ENCODE peak calls at places on chromosomes 11 and 22, in four cellular contexts. U, S, M and F are unnamed samples.

GRCh38 chr22:43133401-43133800 is 9.8 kb downstream of the MCAT start:
- DNase-seq in U (no peak), M (no peak), S (no peak), F (no peak)

GRCh38 chr11:230431-230830 is 5.7 kb downstream of the SIRT3 start:
- DNase-seq in M (no peak), U (no peak), S (no peak), F (no peak)

GRCh38 chr11:45897556-45897955 is 9.5 kb downstream of the FREY1 start:
- DNase-seq in M (no peak), U (no peak), S (no peak), F (no peak)

GRCh38 chr11:3001496-3001895 is 9.4 kb upstream of the NAP1L4 start:
- DNase-seq in S (no peak), U (no peak), M (no peak), F (no peak)

GRCh38 chr22:43004362-43005035 is 10.4 kb downstream of the PACSIN2 start:
- DNase-seq in M (peak), S (no peak), U (no peak), F (no peak)

GRCh38 chr11:36092314-36093030 is 148.6 kb downstream of the LDLRAD3 start:
- DNase-seq in M (no peak), U (no peak), S (no peak), F (no peak)

GRCh38 chr11:73729594-73730206 is 31.2 kb downstream of the RAB6A start:
- DNase-seq in U (peak), S (no peak), M (no peak), F (no peak)

GRCh38 chr11:8776209-8776608 is 93.6 kb downstream of the RPL27A start:
- DNase-seq in M (no peak), S (no peak), U (no peak), F (no peak)

GRCh38 chr11:46210133-46210636 is 67.3 kb upstream of the CREB3L1 start:
- DNase-seq in M (peak), S (peak), U (no peak), F (no peak)

GRCh38 chr11:11789735-11790369 is 51.9 kb upstream of the USP47 start:
- DNase-seq in M (peak), U (peak), S (no peak), F (peak)

GRCh38 chr11:121300313-121300971 is 7.9 kb downstream of the SC5D start:
- DNase-seq in S (no peak), U (no peak), M (no peak), F (no peak)

GRCh38 chr11:93737904-93738612 is 3.2 kb downstream of the TAF1D start:
- DNase-seq in S (no peak), M (no peak), U (peak), F (no peak)

GRCh38 chr11:70468256-70469230 is 70.2 kb downstream of the CTTN start:
- DNase-seq in U (peak), S (no peak), M (peak), F (no peak)

GRCh38 chr11:78402842-78403241 is 14.8 kb downstream of the GAB2 start:
- DNase-seq in S (no peak), U (no peak), M (no peak), F (no peak)

GRCh38 chr11:5690736-5691135 is 1.1 kb downstream of the TRIM22 start:
- DNase-seq in M (peak), U (no peak), S (no peak), F (no peak)

GRCh38 chr11:69249086-69249640 is 44.8 kb upstream of the MYEOV start:
- DNase-seq in S (no peak), M (no peak), U (no peak), F (no peak)

GRCh38 chr11:30567148-30567547 is 19.0 kb downstream of the MPPED2 start:
- DNase-seq in U (no peak), S (no peak), M (no peak), F (no peak)

GRCh38 chr11:118434123-118434552 is 2.2 kb upstream of the KMT2A start:
- DNase-seq in M (peak), U (no peak), S (no peak), F (no peak)

GRCh38 chr11:95134491-95134890 is 44.8 kb downstream of the ENDOD1 start:
- DNase-seq in U (no peak), S (peak), M (peak), F (no peak)

GRCh38 chr11:70088735-70089250 is 10.7 kb downstream of the ANO1 start:
- DNase-seq in U (no peak), S (no peak), M (no peak), F (no peak)

GRCh38 chr11:1460994-1461805 is 25.4 kb downstream of the MOB2 start:
- DNase-seq in S (no peak), U (no peak), M (no peak), F (no peak)

GRCh38 chr11:43917851-43918250 is 24.6 kb upstream of the C11orf96 start:
- DNase-seq in U (no peak), M (no peak), S (no peak), F (no peak)

GRCh38 chr22:37387793-37388192 is 39.5 kb downstream of the ELFN2 start:
- DNase-seq in S (no peak), M (no peak), U (no peak), F (no peak)

GRCh38 chr11:74686792-74687191 is 44.4 kb downstream of the CHRDL2 start:
- DNase-seq in U (no peak), S (no peak), M (peak), F (no peak)

GRCh38 chr11:119434531-119435330 is 11.8 kb upstream of the THY1 start:
- DNase-seq in M (no peak), S (no peak), U (no peak), F (no peak)

GRCh38 chr22:27097481-27097880 is 440.1 kb downstream of the MIAT start:
- DNase-seq in M (peak), U (no peak), S (no peak), F (no peak)

GRCh38 chr22:35592418-35592967 is 24.6 kb downstream of the MB start:
- DNase-seq in U (no peak), M (no peak), S (no peak), F (no peak)

GRCh38 chr22:44664149-44664548 is 37.9 kb upstream of the PRR5 start:
- DNase-seq in S (no peak), U (no peak), M (no peak), F (no peak)

GRCh38 chr11:77055056-77055680 is 11.6 kb upstream of the CAPN5 start:
- DNase-seq in S (no peak), U (no peak), M (no peak), F (no peak)

GRCh38 chr11:76162336-76163288 is 43.7 kb downstream of the WNT11 start:
- DNase-seq in M (no peak), U (no peak), S (no peak), F (no peak)

GRCh38 chr11:27926056-27926455 is 181.9 kb downstream of the KIF18A start:
- DNase-seq in M (no peak), U (no peak), S (no peak), F (no peak)

GRCh38 chr11:45722144-45722543 is 56.7 kb upstream of the CHST1 start:
- DNase-seq in U (no peak), S (no peak), M (no peak), F (no peak)

GRCh38 chr11:37450613-37451012 is 852.6 kb upstream of the RAG2 start:
- DNase-seq in M (peak), S (no peak), U (no peak), F (no peak)

GRCh38 chr11:102346456-102346747 is 612 bp upstream of the BIRC2 start:
- DNase-seq in U (no peak), M (no peak), S (no peak), F (no peak)

GRCh38 chr22:47548953-47549740 is 786.7 kb downstream of the TBC1D22A start:
- DNase-seq in S (no peak), M (no peak), U (no peak), F (no peak)

GRCh38 chr11:33987975-33988580 is 63.5 kb upstream of the CAPRIN1 start:
- DNase-seq in S (peak), M (peak), U (peak), F (peak)

GRCh38 chr11:120058931-120059330 is 79.0 kb downstream of the TRIM29 start:
- DNase-seq in U (no peak), M (no peak), S (no peak), F (no peak)

GRCh38 chr11:67384851-67385366 is 6.9 kb upstream of the RAD9A start:
- DNase-seq in M (peak), S (no peak), U (no peak), F (no peak)

GRCh38 chr11:43832536-43832935 is 48.1 kb upstream of the ALKBH3 start:
- DNase-seq in U (no peak), S (no peak), M (no peak), F (no peak)